ENCODE peak calls at places on chromosomes 2 and 18, in four cellular contexts. Z is amniotic stem cell, P is Panc1, O is cerebellar cortex. T is an unnamed sample.

GRCh38 chr2:179268277-179268935 is 3.8 kb upstream of the SESTD1 start:
- DNase-seq in P (no peak), Z (no peak), O (no peak), T (no peak)

GRCh38 chr18:10032331-10032979 is 118.6 kb downstream of the VAPA start:
- DNase-seq in Z (no peak), P (no peak), O (no peak), T (peak)

GRCh38 chr2:11571170-11571569 is 37.3 kb downstream of the GREB1 start:
- DNase-seq in O (peak), Z (no peak), P (no peak), T (no peak)

GRCh38 chr2:196439760-196440159 is 199.8 kb upstream of the CCDC150 start:
- DNase-seq in Z (no peak), O (no peak), P (no peak), T (no peak)

GRCh38 chr2:229261076-229261475 is 10.0 kb downstream of the PID1 start:
- DNase-seq in O (no peak), Z (no peak), P (no peak), T (no peak)

GRCh38 chr2:75574106-75574505 is 13.4 kb upstream of the EVA1A start:
- DNase-seq in Z (no peak), O (no peak), P (no peak), T (no peak)

GRCh38 chr18:36176739-36177138 is 10.6 kb upstream of the MOCOS start:
- DNase-seq in P (no peak), O (no peak), Z (no peak), T (no peak)

GRCh38 chr2:241038374-241039180 is 40.2 kb downstream of the SNED1 start:
- DNase-seq in Z (no peak), P (no peak), O (no peak), T (no peak)

GRCh38 chr18:34947711-34948125 is 93.5 kb upstream of the MAPRE2 start:
- DNase-seq in O (no peak), Z (no peak), P (no peak), T (no peak)

GRCh38 chr2:14234911-14235310 is 397.6 kb upstream of the LRATD1 start:
- DNase-seq in Z (no peak), P (no peak), O (no peak), T (no peak)

GRCh38 chr2:37376421-37377186 is 32.2 kb downstream of the QPCT start:
- DNase-seq in Z (no peak), P (no peak), O (no peak), T (no peak)

GRCh38 chr2:235762832-235763598 is 269.2 kb downstream of the AGAP1 start:
- DNase-seq in O (no peak), Z (no peak), P (no peak), T (no peak)

GRCh38 chr2:143513081-143513480 is 383.9 kb downstream of the ARHGAP15 start:
- DNase-seq in Z (no peak), O (peak), P (peak), T (peak)

GRCh38 chr2:200575957-200576356 is 9.9 kb upstream of the AOX1 start:
- DNase-seq in Z (no peak), O (no peak), P (no peak), T (no peak)

GRCh38 chr2:55097462-55098410 is 47.5 kb upstream of the RTN4 start:
- DNase-seq in O (no peak), P (no peak), Z (no peak), T (no peak)